ENCODE peak calls at places on chromosomes 6 and 20, in four cellular contexts. H is nucleus accumbens, D is fibroblast of the aortic adventitia, T is Kasumi-1. Y is an unnamed sample.

GRCh38 chr20:43536041-43536816 is 22.6 kb upstream of the SGK2 start:
- DNase-seq in D (no peak), H (no peak), T (no peak), Y (no peak)

GRCh38 chr6:108798672-108799355 is 49.4 kb upstream of the ARMC2 start:
- DNase-seq in H (no peak), T (peak; percentile 88), D (no peak), Y (no peak)

GRCh38 chr6:101181006-101181405 is 212.5 kb upstream of the GRIK2 start:
- DNase-seq in D (no peak), H (no peak), T (no peak), Y (no peak)

GRCh38 chr6:10771371-10771894 is 23.8 kb downstream of the TMEM14B start:
- DNase-seq in T (no peak), H (no peak), D (no peak), Y (no peak)

GRCh38 chr6:43817192-43817591 is 47.2 kb downstream of the VEGFA start:
- DNase-seq in H (no peak), T (peak; percentile 67), D (peak; percentile 24), Y (peak; percentile 49)

GRCh38 chr6:49553353-49553752 is 2.9 kb downstream of the C6orf141 start:
- DNase-seq in H (no peak), T (no peak), D (peak; percentile 28), Y (no peak)

GRCh38 chr6:147560670-147561069 is 52.2 kb downstream of the SAMD5 start:
- DNase-seq in H (no peak), D (no peak), T (no peak), Y (no peak)

GRCh38 chr6:85077098-85077497 is 312.7 kb upstream of the TBX18 start:
- DNase-seq in H (no peak), T (no peak), D (no peak), Y (no peak)

GRCh38 chr6:142558785-142559184 is 257.0 kb downstream of the ADGRG6 start:
- DNase-seq in H (no peak), T (no peak), D (no peak), Y (no peak)

GRCh38 chr6:35804996-35805736 is at the start of gene LHFPL5:
- DNase-seq in D (no peak), H (no peak), T (peak; percentile 39), Y (peak; percentile 74)

GRCh38 chr20:1895674-1896496 is 678 bp downstream of the SIRPA start:
- DNase-seq in T (no peak), H (no peak), D (peak; percentile 27), Y (no peak)

GRCh38 chr6:139372326-139373153 is 1.9 kb downstream of the CITED2 start:
- DNase-seq in H (no peak), D (peak; percentile 47), T (no peak), Y (no peak)

GRCh38 chr6:11272491-11273192 is 40.2 kb upstream of the NEDD9 start:
- DNase-seq in H (no peak), T (no peak), D (no peak), Y (no peak)

GRCh38 chr6:165718486-165718885 is 55.4 kb upstream of the PDE10A start:
- DNase-seq in D (peak; percentile 85), T (no peak), H (no peak), Y (no peak)

GRCh38 chr6:136226027-136226673 is 24.0 kb downstream of the MTFR2 start:
- DNase-seq in T (peak; percentile 82), H (no peak), D (peak; percentile 81), Y (peak; percentile 67)

GRCh38 chr6:149364558-149364957 is 35.5 kb upstream of the SUMO4 start:
- DNase-seq in D (peak; percentile 11), T (no peak), H (no peak), Y (no peak)

GRCh38 chr6:116362287-116362686 is 8.5 kb upstream of the DSE start:
- DNase-seq in D (no peak), H (no peak), T (no peak), Y (no peak)

GRCh38 chr6:112044856-112045255 is 9.0 kb upstream of the CCN6 start:
- DNase-seq in D (peak; percentile 98), T (no peak), H (no peak), Y (peak; percentile 83)

GRCh38 chr6:155177369-155177961 is 86.3 kb upstream of the CLDN20 start:
- DNase-seq in T (peak; percentile 90), H (no peak), D (peak; percentile 88), Y (peak; percentile 55)

GRCh38 chr6:26223213-26223612 is 136.0 kb downstream of the HFE start:
- DNase-seq in H (no peak), T (no peak), D (peak; percentile 21), Y (no peak)

GRCh38 chr20:19849341-19850189 is 91.5 kb downstream of the RIN2 start:
- DNase-seq in H (peak; percentile 33), D (peak; percentile 72), T (no peak), Y (peak; percentile 24)

GRCh38 chr20:55333798-55334197 is 671.5 kb downstream of the CBLN4 start:
- DNase-seq in H (no peak), T (no peak), D (no peak), Y (no peak)

GRCh38 chr20:58251979-58252591 is 23.6 kb upstream of the ANKRD60 start:
- DNase-seq in H (no peak), T (no peak), D (peak; percentile 81), Y (peak; percentile 95)

GRCh38 chr20:41627001-41627400 is 8.8 kb upstream of the CHD6 start:
- DNase-seq in D (no peak), T (no peak), H (no peak), Y (no peak)

GRCh38 chr6:11050735-11051134 is 6.6 kb upstream of the ELOVL2 start:
- DNase-seq in T (no peak), H (no peak), D (no peak), Y (peak; percentile 11)

GRCh38 chr6:23181301-23182110 is 612.1 kb downstream of the HDGFL1 start:
- DNase-seq in T (peak; percentile 37), H (no peak), D (no peak), Y (no peak)

GRCh38 chr20:10651227-10651990 is 22.4 kb downstream of the JAG1 start:
- DNase-seq in H (no peak), D (no peak), T (peak; percentile 91), Y (no peak)

GRCh38 chr20:46648903-46649649 is 2.2 kb downstream of the SLC13A3 start:
- DNase-seq in D (no peak), T (no peak), H (no peak), Y (no peak)

Y was measured in AG08395.